ENCODE peak calls at places on chromosomes 1 and 21, in four cellular contexts. J, X, U and R are unnamed samples. For H3K4me1, the result is how much of the 10 kb centered on the place peaks cover.

GRCh38 chr1:64570267-64570666 is 100.3 kb downstream of the CACHD1 start:
- DNase-seq in X (no peak), J (no peak), U (no peak), R (no peak)

GRCh38 chr1:112040891-112041740 is 51.6 kb upstream of the KCND3 start:
- DNase-seq in J (no peak), X (no peak), U (no peak), R (no peak)

GRCh38 chr1:154327466-154328317 is 2.4 kb downstream of the ATP8B2 start:
- DNase-seq in X (no peak), J (peak), U (no peak), R (no peak)

GRCh38 chr1:234958066-234958701 is 170.5 kb downstream of the TOMM20 start:
- DNase-seq in U (no peak), X (peak), J (no peak), R (no peak)

GRCh38 chr1:221845650-221846371 is 103.9 kb upstream of the DUSP10 start:
- DNase-seq in J (peak), U (peak), X (no peak), R (peak)

GRCh38 chr1:152440635-152441471 is 26.8 kb upstream of the CRNN start:
- DNase-seq in U (peak), X (no peak), J (peak), R (peak)

GRCh38 chr1:227887697-227888403 is 59.9 kb downstream of the WNT9A start:
- DNase-seq in X (peak), U (peak), J (peak), R (no peak)

GRCh38 chr1:23198373-23198772 is 18.9 kb downstream of the HTR1D start:
- DNase-seq in J (peak), U (no peak), X (no peak), R (no peak)

GRCh38 chr1:214418380-214418779 is 133.0 kb downstream of the PTPN14 start:
- DNase-seq in J (no peak), U (no peak), X (no peak), R (no peak)

GRCh38 chr1:230071316-230071715 is 4.3 kb downstream of the GALNT2 start:
- DNase-seq in J (no peak), U (peak), X (no peak), R (no peak)

GRCh38 chr1:161192476-161193465 is 6.1 kb downstream of the ADAMTS4 start:
- DNase-seq in J (peak), X (no peak), U (peak), R (no peak)

GRCh38 chr1:230094746-230095145 is 27.7 kb downstream of the GALNT2 start:
- DNase-seq in X (no peak), J (no peak), U (no peak), R (no peak)

GRCh38 chr1:222247811-222248310 is 300.0 kb downstream of the HHIPL2 start:
- DNase-seq in J (no peak), X (no peak), U (no peak), R (no peak)

GRCh38 chr1:230706887-230707731 is 6.8 kb downstream of the AGT start:
- DNase-seq in U (no peak), X (no peak), J (no peak), R (no peak)

GRCh38 chr1:23111600-23112535 is 56.8 kb downstream of the LUZP1 start:
- DNase-seq in X (no peak), J (no peak), U (no peak), R (no peak)

GRCh38 chr1:83905315-83905907 is 93.5 kb downstream of the TTLL7 start:
- DNase-seq in X (no peak), U (no peak), J (peak), R (no peak)

DNA sequence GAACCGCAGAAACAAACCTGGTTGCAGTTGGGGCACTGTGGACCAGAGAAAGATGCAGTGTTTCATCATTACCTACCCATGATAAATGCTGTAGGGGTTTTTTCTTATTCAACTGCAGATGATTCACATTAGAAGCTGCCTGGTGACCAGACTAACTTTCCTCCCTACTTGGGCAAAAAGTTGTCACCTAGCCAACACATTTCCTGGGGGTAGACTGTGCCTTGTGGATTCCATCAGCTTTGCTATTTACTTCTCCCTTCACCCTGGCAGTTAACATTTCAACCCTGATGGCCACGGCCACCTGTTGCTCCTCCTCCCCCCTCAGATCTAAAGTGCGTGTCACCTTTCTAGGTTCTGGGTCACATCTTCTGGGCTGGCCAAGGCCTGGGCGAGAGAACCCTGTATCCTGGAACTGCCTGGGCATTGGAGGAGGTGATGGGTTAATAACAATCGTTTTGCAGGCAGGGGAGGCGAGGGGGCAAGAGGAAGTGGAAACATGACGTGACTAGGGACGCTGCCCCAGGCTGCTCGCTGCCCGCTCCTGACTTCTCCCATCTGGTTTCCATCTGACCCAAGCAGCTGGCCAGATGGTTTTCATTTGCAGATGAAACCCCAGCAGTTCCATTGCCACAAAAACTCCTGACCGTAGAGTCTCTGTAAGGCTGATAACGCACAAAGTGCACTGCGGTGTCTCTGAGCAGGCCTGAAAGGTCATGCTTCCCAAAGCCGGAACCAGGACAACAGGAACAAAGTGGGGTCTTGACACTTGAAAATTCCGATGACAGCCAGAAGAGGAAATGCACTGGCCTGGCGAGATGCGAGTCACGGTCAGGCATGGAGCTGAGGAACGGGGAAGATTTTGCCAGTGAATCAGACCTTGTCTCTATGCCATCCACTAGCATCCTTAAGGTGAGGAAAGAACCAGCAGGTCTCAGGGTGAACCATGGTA is 36.6 kb downstream of the CAPZB start:
- DNase-seq in X (peak), U (peak), J (peak), R (no peak)
- TF ChIP-seq POLR2AphosphoS5 in X (no peak), U (peak), J (no peak), R (peak)

GRCh38 chr1:224497714-224498573 is 63.3 kb upstream of the WDR26 start:
- DNase-seq in X (no peak), J (peak), U (no peak), R (no peak)
- TF ChIP-seq CTCF in X (no peak), J (no peak), U (no peak), R (no peak)

DNA sequence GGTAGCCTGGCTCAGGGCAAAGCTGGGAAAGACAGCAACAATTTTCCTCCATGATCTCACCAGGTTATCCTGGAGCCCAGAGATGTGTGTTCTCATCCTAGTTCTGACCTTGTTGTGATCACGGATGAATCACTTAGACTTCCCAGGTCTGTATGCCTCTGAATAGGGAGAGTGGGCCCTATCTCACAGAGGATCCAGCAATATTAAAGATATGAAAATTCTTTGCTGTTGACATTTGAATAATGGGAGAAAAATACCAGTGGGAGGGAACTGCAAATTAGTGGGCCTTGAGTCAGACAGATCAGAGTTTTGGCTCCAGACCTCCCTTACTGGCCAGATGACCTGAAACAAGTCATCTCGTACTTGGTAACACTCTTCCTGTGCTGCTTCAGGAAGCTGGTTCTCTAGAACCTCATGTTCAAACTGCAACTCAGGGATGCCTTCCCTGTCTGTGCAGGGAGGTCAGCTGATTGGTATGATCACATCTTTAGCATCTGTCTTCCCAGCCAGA is 32.8 kb upstream of the RNF19B start:
- DNase-seq in X (no peak), U (no peak), J (peak), R (no peak)
- H3K4me1 ChIP-seq in X (under half), U (under half), J (under half), R (under half)

GRCh38 chr21:32353002-32353711 is 39.7 kb downstream of the URB1 start:
- DNase-seq in J (no peak), X (peak), U (no peak), R (no peak)

GRCh38 chr21:32350981-32351380 is 41.8 kb downstream of the URB1 start:
- DNase-seq in X (no peak), J (no peak), U (peak), R (no peak)

GRCh38 chr21:32350211-32350980 is 42.4 kb downstream of the URB1 start:
- DNase-seq in X (peak), U (no peak), J (no peak), R (no peak)

GRCh38 chr21:32352556-32352955 is 40.3 kb downstream of the URB1 start:
- DNase-seq in X (peak), J (no peak), U (no peak), R (no peak)

GRCh38 chr21:32351428-32351827 is 41.4 kb downstream of the URB1 start:
- DNase-seq in U (peak), X (no peak), J (no peak), R (no peak)
- TF ChIP-seq POLR2AphosphoS5 in U (no peak), X (no peak), J (no peak), R (no peak)

GRCh38 chr21:20970691-20971090 is 27.5 kb upstream of the NCAM2 start:
- DNase-seq in X (no peak), J (no peak), U (no peak), R (no peak)

GRCh38 chr21:20968391-20968790 is 29.8 kb upstream of the NCAM2 start:
- DNase-seq in X (no peak), J (no peak), U (no peak), R (no peak)

GRCh38 chr21:20971296-20971921 is 26.8 kb upstream of the NCAM2 start:
- DNase-seq in J (peak), U (peak), X (no peak), R (no peak)
- TF ChIP-seq CTCF in J (peak), U (peak), X (peak), R (no peak)

GRCh38 chr1:207810173-207810572 is 58.3 kb downstream of the CD46 start:
- DNase-seq in X (no peak), J (no peak), U (no peak), R (no peak)
- H3K4me1 ChIP-seq in X (half or more), J (under half), U (half or more), R (under half)

GRCh38 chr21:29298348-29299045 is at the start of gene BACH1:
- DNase-seq in J (peak), X (peak), U (peak), R (peak)
- TF ChIP-seq POLR2AphosphoS5 in J (peak), X (peak), U (peak), R (peak)